ENCODE peak calls at places on chromosomes 1 and 21, in seven cellular contexts. One of them, this sample, is unnamed.

GRCh38 chr1:218571515-218571914 is 226.4 kb downstream of the TGFB2 start:
- DNase-seq in colonic mucosa: no peak
- DNase-seq in WERI-Rb-1: no peak
- DNase-seq in neuronal stem cell: no peak
- DNase-seq in K562: no peak
- DNase-seq in lower lobe of right lung: no peak
- DNase-seq in heart left ventricle: no peak
- DNase-seq in this sample: no peak

GRCh38 chr1:30758785-30759380 is 1.3 kb upstream of the LAPTM5 start:
- DNase-seq in colonic mucosa: no peak
- DNase-seq in WERI-Rb-1: peak; percentile 55
- DNase-seq in neuronal stem cell: no peak
- DNase-seq in K562: peak; percentile 70
- DNase-seq in lower lobe of right lung: no peak
- DNase-seq in heart left ventricle: no peak
- DNase-seq in this sample: peak; percentile 88

GRCh38 chr1:20538760-20539551 is 13.4 kb upstream of the FAM43B start:
- DNase-seq in colonic mucosa: no peak
- DNase-seq in WERI-Rb-1: no peak
- DNase-seq in neuronal stem cell: no peak
- DNase-seq in K562: no peak
- DNase-seq in lower lobe of right lung: no peak
- DNase-seq in heart left ventricle: no peak
- DNase-seq in this sample: no peak

GRCh38 chr21:39282911-39283310 is 30.5 kb downstream of the BRWD1 start:
- DNase-seq in colonic mucosa: no peak
- DNase-seq in WERI-Rb-1: no peak
- DNase-seq in neuronal stem cell: no peak
- DNase-seq in K562: no peak
- DNase-seq in lower lobe of right lung: no peak
- DNase-seq in heart left ventricle: no peak
- DNase-seq in this sample: no peak

GRCh38 chr1:234645474-234645953 is 35.5 kb upstream of the IRF2BP2 start:
- DNase-seq in colonic mucosa: peak; percentile 14
- DNase-seq in WERI-Rb-1: no peak
- DNase-seq in neuronal stem cell: no peak
- DNase-seq in K562: no peak
- DNase-seq in lower lobe of right lung: no peak
- DNase-seq in heart left ventricle: no peak
- DNase-seq in this sample: no peak

GRCh38 chr1:202957733-202958543 is at the start of gene ADIPOR1:
- DNase-seq in colonic mucosa: peak; percentile 95
- DNase-seq in WERI-Rb-1: peak; percentile 99
- DNase-seq in neuronal stem cell: peak; percentile 75
- DNase-seq in K562: peak; percentile 99
- DNase-seq in lower lobe of right lung: peak; percentile 96
- DNase-seq in heart left ventricle: peak; percentile 96
- DNase-seq in this sample: peak; percentile 100

GRCh38 chr1:119737040-119737682 is 25.4 kb downstream of the PHGDH start:
- DNase-seq in colonic mucosa: peak; percentile 29
- DNase-seq in WERI-Rb-1: no peak
- DNase-seq in neuronal stem cell: no peak
- DNase-seq in K562: peak; percentile 84
- DNase-seq in lower lobe of right lung: no peak
- DNase-seq in heart left ventricle: no peak
- DNase-seq in this sample: no peak

GRCh38 chr21:34886554-34887385 is 162.3 kb downstream of the RUNX1 start:
- DNase-seq in colonic mucosa: peak; percentile 44
- DNase-seq in WERI-Rb-1: no peak
- DNase-seq in neuronal stem cell: no peak
- DNase-seq in K562: peak; percentile 51
- DNase-seq in lower lobe of right lung: peak; percentile 69
- DNase-seq in heart left ventricle: peak; percentile 68
- DNase-seq in this sample: peak; percentile 66

GRCh38 chr1:246786606-246787238 is 62.5 kb downstream of the SCCPDH start:
- DNase-seq in colonic mucosa: no peak
- DNase-seq in WERI-Rb-1: peak; percentile 6
- DNase-seq in neuronal stem cell: no peak
- DNase-seq in K562: no peak
- DNase-seq in lower lobe of right lung: no peak
- DNase-seq in heart left ventricle: no peak
- DNase-seq in this sample: no peak

DNA sequence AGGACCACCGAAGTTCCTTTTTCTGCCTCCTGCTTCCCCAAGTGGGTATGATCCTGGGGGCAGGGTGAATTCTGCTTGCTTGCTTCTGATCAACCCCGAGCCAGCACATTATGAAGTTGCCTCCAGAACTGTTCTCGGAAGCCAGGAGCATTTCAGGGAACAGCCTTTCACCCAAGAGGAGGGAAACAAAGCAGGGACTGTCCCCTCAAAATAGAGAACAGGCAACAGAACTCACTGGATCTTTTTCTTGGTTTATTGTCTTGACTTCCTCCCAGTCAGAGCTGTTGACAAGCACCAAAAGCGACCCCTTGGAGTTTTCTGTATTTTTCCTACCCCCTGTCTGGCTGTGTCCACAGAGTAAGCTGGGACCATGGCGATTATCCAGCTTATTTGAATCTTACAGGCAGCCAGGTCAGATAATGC is 258.3 kb upstream of the SGIP1 start:
- DNase-seq in colonic mucosa: no peak
- DNase-seq in WERI-Rb-1: no peak
- DNase-seq in neuronal stem cell: no peak
- DNase-seq in K562: no peak
- DNase-seq in lower lobe of right lung: no peak
- DNase-seq in heart left ventricle: no peak
- DNase-seq in this sample: no peak
- H3K4me3 ChIP-seq in colonic mucosa: no peak overlapping the region
- H3K4me3 ChIP-seq in WERI-Rb-1: no peak overlapping the region
- H3K4me3 ChIP-seq in neuronal stem cell: no peak overlapping the region
- H3K4me3 ChIP-seq in K562: no peak overlapping the region
- H3K4me3 ChIP-seq in lower lobe of right lung: no peak overlapping the region
- H3K4me3 ChIP-seq in heart left ventricle: no peak overlapping the region
- H3K4me3 ChIP-seq in this sample: no peak overlapping the region

GRCh38 chr1:151242442-151242841 is 12.1 kb upstream of the PSMD4 start:
- DNase-seq in colonic mucosa: no peak
- DNase-seq in WERI-Rb-1: no peak
- DNase-seq in neuronal stem cell: no peak
- DNase-seq in K562: no peak
- DNase-seq in lower lobe of right lung: no peak
- DNase-seq in heart left ventricle: no peak
- DNase-seq in this sample: no peak

GRCh38 chr1:151238467-151238739 is 16.1 kb upstream of the PSMD4 start:
- DNase-seq in colonic mucosa: no peak
- DNase-seq in WERI-Rb-1: no peak
- DNase-seq in neuronal stem cell: no peak
- DNase-seq in K562: no peak
- DNase-seq in lower lobe of right lung: no peak
- DNase-seq in heart left ventricle: no peak
- DNase-seq in this sample: no peak

GRCh38 chr1:151237678-151238466 is 16.7 kb upstream of the PSMD4 start:
- DNase-seq in colonic mucosa: no peak
- DNase-seq in WERI-Rb-1: no peak
- DNase-seq in neuronal stem cell: no peak
- DNase-seq in K562: no peak
- DNase-seq in lower lobe of right lung: no peak
- DNase-seq in heart left ventricle: no peak
- DNase-seq in this sample: no peak

DNA sequence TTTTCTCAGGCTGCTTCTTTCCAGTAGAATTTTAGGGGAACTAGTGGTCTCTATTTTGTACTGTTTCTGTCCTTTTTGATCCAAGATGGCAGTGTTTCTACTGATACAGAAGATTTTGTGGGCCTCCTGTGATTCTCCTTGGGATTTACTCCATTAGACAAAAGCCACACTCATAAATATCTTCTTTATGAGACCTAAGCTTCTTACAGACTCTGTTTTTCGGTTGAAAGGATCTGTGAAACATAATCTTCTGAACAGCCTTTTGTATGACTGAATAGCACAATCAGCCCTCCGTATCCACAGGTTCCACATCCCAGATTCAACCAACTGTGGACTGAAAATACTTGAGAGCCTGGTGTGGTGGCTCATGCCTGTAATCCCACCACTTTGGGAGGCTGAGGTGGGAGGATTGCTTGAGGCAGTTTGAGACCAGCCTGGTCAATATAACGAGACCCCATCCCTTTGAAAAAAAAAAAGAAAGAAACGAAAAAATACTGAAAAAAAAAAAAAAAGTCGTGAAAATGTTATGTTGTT is 10.8 kb upstream of the PSMD4 start:
- DNase-seq in colonic mucosa: no peak
- DNase-seq in WERI-Rb-1: peak; percentile 82
- DNase-seq in neuronal stem cell: no peak
- DNase-seq in K562: no peak
- DNase-seq in lower lobe of right lung: no peak
- DNase-seq in heart left ventricle: no peak
- DNase-seq in this sample: no peak
- H3K36me3 ChIP-seq in colonic mucosa: peaks cover 20% of the 10 kb centered on the region
- H3K36me3 ChIP-seq in WERI-Rb-1: peaks cover 99% of the 10 kb centered on the region
- H3K36me3 ChIP-seq in neuronal stem cell: peaks cover 49% of the 10 kb centered on the region
- H3K36me3 ChIP-seq in K562: peaks cover 80% of the 10 kb centered on the region
- H3K36me3 ChIP-seq in lower lobe of right lung: peaks cover 100% of the 10 kb centered on the region
- H3K36me3 ChIP-seq in heart left ventricle: peaks cover 5% of the 10 kb centered on the region
- H3K36me3 ChIP-seq in this sample: peaks cover 61% of the 10 kb centered on the region

DNA sequence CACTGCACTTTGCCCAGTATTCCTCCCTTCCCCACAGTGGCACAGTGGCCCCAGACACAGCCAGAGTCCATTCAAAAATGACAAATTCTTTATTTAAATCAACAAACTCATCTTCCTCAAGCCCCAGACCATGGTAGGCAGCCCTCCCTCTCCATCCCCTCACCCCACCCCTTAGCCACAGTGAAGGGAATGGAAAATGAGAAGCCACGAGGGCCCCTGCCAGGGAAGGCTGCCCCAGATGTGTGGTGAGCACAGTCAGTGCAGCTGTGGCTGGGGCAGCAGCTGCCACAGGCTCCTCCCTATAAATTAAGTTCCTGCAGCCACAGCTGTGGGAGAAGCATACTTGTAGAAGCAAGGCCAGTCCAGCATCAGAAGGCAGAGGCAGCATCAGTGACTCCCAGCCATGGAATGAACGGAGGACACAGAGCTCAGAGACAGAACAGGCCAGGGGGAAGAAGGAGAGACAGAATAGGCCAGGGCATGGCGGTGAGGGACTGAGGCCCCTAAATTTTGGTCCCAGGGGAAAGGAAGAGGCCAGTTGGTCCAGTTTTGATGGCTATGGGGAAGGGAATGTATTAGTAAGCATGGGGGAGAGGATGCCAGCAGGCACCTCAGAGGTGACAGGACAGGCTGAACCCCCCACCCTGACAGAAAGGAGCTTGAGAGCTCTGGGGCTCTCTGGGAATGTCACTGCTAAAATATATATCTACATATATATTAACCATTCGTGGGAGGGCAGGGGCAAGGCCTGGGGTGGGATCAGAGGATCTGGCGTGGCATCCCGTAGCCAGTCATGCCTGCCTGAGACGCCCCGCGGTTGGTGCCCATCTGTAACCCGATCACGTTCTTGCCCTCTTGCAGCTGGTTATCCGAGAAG is 7.0 kb downstream of the TAGLN2 start:
- DNase-seq in colonic mucosa: no peak
- DNase-seq in WERI-Rb-1: no peak
- DNase-seq in neuronal stem cell: no peak
- DNase-seq in K562: no peak
- DNase-seq in lower lobe of right lung: no peak
- DNase-seq in heart left ventricle: no peak
- DNase-seq in this sample: no peak
- H3K4me3 ChIP-seq in colonic mucosa: no peak overlapping the region
- H3K4me3 ChIP-seq in WERI-Rb-1: no peak overlapping the region
- H3K4me3 ChIP-seq in neuronal stem cell: no peak overlapping the region
- H3K4me3 ChIP-seq in K562: no peak overlapping the region
- H3K4me3 ChIP-seq in lower lobe of right lung: no peak overlapping the region
- H3K4me3 ChIP-seq in heart left ventricle: no peak overlapping the region
- H3K4me3 ChIP-seq in this sample: no peak overlapping the region

GRCh38 chr1:228279011-228279721 is 71.3 kb downstream of the OBSCN start:
- DNase-seq in colonic mucosa: no peak
- DNase-seq in WERI-Rb-1: no peak
- DNase-seq in neuronal stem cell: no peak
- DNase-seq in K562: no peak
- DNase-seq in lower lobe of right lung: no peak
- DNase-seq in heart left ventricle: no peak
- DNase-seq in this sample: peak; percentile 45

GRCh38 chr1:228276901-228277490 is 69.2 kb downstream of the OBSCN start:
- DNase-seq in colonic mucosa: no peak
- DNase-seq in WERI-Rb-1: no peak
- DNase-seq in neuronal stem cell: no peak
- DNase-seq in K562: no peak
- DNase-seq in lower lobe of right lung: peak; percentile 45
- DNase-seq in heart left ventricle: peak; percentile 60
- DNase-seq in this sample: peak; percentile 72

GRCh38 chr1:228277491-228278431 is 69.9 kb downstream of the OBSCN start:
- DNase-seq in colonic mucosa: no peak
- DNase-seq in WERI-Rb-1: no peak
- DNase-seq in neuronal stem cell: no peak
- DNase-seq in K562: no peak
- DNase-seq in lower lobe of right lung: peak; percentile 45
- DNase-seq in heart left ventricle: no peak
- DNase-seq in this sample: peak; percentile 51

GRCh38 chr1:228279722-228280105 is 71.9 kb downstream of the OBSCN start:
- DNase-seq in colonic mucosa: no peak
- DNase-seq in WERI-Rb-1: no peak
- DNase-seq in neuronal stem cell: no peak
- DNase-seq in K562: no peak
- DNase-seq in lower lobe of right lung: peak; percentile 24
- DNase-seq in heart left ventricle: no peak
- DNase-seq in this sample: peak; percentile 44

GRCh38 chr1:228278432-228278941 is 70.6 kb downstream of the OBSCN start:
- DNase-seq in colonic mucosa: no peak
- DNase-seq in WERI-Rb-1: no peak
- DNase-seq in neuronal stem cell: no peak
- DNase-seq in K562: no peak
- DNase-seq in lower lobe of right lung: no peak
- DNase-seq in heart left ventricle: no peak
- DNase-seq in this sample: peak; percentile 32
- H3K36me3 ChIP-seq in colonic mucosa: no peaks in the 10 kb centered on the region
- H3K36me3 ChIP-seq in WERI-Rb-1: no peaks in the 10 kb centered on the region
- H3K36me3 ChIP-seq in neuronal stem cell: peaks cover 38% of the 10 kb centered on the region
- H3K36me3 ChIP-seq in K562: peaks cover 7% of the 10 kb centered on the region
- H3K36me3 ChIP-seq in lower lobe of right lung: peaks cover 26% of the 10 kb centered on the region
- H3K36me3 ChIP-seq in heart left ventricle: no peaks in the 10 kb centered on the region
- H3K36me3 ChIP-seq in this sample: peaks cover 2% of the 10 kb centered on the region

This sample was measured in H7.